ENCODE peak calls at places on chromosomes 3 and 15, in six cellular contexts. J is stimulated activated CD4-positive, alpha-beta T cell treated with anti-CD3 and anti-CD28 coated beads, Interleukin-4, amount 100 ng/mL, for 24 hours; C is A172; N is tibial artery; E is activated gamma-delta T cell treated with Interleukin-2 at 50 U/mL for 16 hours; I is dorsolateral prefrontal cortex. F is an unnamed sample.

GRCh38 chr3:354433-354832 is 157.9 kb downstream of the CHL1 start:
- DNase-seq in I (no peak), J (peak), N (no peak), E (peak), C (peak), F (peak)

GRCh38 chr3:33722186-33722585 is 4.1 kb upstream of the CLASP2 start:
- DNase-seq in E (no peak), J (no peak), I (no peak), N (no peak), C (no peak), F (no peak)

GRCh38 chr15:58494581-58494980 is 62.8 kb downstream of the LIPC start:
- DNase-seq in E (no peak), J (no peak), C (no peak), N (no peak), I (no peak), F (no peak)

GRCh38 chr3:12630292-12630691 is 33.6 kb downstream of the RAF1 start:
- DNase-seq in C (no peak), E (no peak), J (no peak), I (no peak), N (no peak), F (no peak)

GRCh38 chr3:118909751-118910150 is 124.9 kb downstream of the IGSF11 start:
- DNase-seq in N (no peak), J (no peak), I (no peak), C (no peak), E (no peak), F (peak)

GRCh38 chr3:195908439-195909293 is at the start of gene TNK2:
- DNase-seq in C (no peak), N (no peak), I (no peak), E (peak), J (peak), F (peak)

GRCh38 chr3:2484162-2485026 is 385.7 kb downstream of the CNTN4 start:
- DNase-seq in N (no peak), J (no peak), I (no peak), C (no peak), E (no peak), F (no peak)

GRCh38 chr3:126125341-126125740 is 41.4 kb upstream of the SLC41A3 start:
- DNase-seq in I (no peak), C (no peak), E (no peak), N (peak), J (no peak), F (no peak)

GRCh38 chr3:6697285-6697684 is 163.6 kb upstream of the GRM7 start:
- DNase-seq in C (no peak), E (no peak), I (no peak), N (no peak), J (no peak), F (no peak)

GRCh38 chr3:78665776-78666457 is 1101.9 kb downstream of the ROBO1 start:
- DNase-seq in N (no peak), C (no peak), E (no peak), I (no peak), J (no peak), F (no peak)

GRCh38 chr15:90227816-90228772 is 5.6 kb downstream of the CIB1 start:
- DNase-seq in N (no peak), J (no peak), I (no peak), E (no peak), C (no peak), F (no peak)

F was measured in PC-3.